ENCODE peak calls at places on chromosomes 2 and 18, in six cellular contexts. Z is smooth muscle cell of the brain vasculature; X is naive thymus-derived CD4-positive, alpha-beta T cell; I is renal cortical epithelial cell; D is Right ventricle myocardium superior; P is T1000. E is an unnamed sample.

GRCh38 chr2:240238786-240239185 is 98.3 kb upstream of the OTOS start:
- DNase-seq in Z (no peak), X (no peak), I (no peak), D (no peak), P (no peak), E (no peak)

GRCh38 chr2:38076710-38077430 is 919 bp upstream of the CYP1B1 start:
- DNase-seq in Z (no peak), X (no peak), I (peak), D (peak), P (peak), E (peak)

GRCh38 chr2:50564781-50565180 is 467.2 kb downstream of the NRXN1 start:
- DNase-seq in Z (no peak), X (no peak), I (no peak), D (no peak), P (no peak), E (no peak)

GRCh38 chr2:120306091-120306490 is 39.8 kb upstream of the INHBB start:
- DNase-seq in Z (no peak), X (no peak), I (no peak), D (no peak), P (no peak), E (no peak)

GRCh38 chr2:174892546-174892945 is 112.6 kb downstream of the CHN1 start:
- DNase-seq in Z (no peak), X (no peak), I (no peak), D (no peak), P (no peak), E (no peak)

GRCh38 chr2:100852999-100853908 is 33.3 kb downstream of the NPAS2 start:
- DNase-seq in Z (no peak), X (no peak), I (peak), D (no peak), P (no peak), E (no peak)

GRCh38 chr18:46253498-46253897 is 149.3 kb downstream of the HAUS1 start:
- DNase-seq in Z (no peak), X (no peak), I (peak), D (no peak), P (no peak), E (peak)

GRCh38 chr2:86350751-86351150 is 13.3 kb upstream of the REEP1 start:
- DNase-seq in Z (no peak), X (no peak), I (no peak), D (no peak), P (no peak), E (no peak)

GRCh38 chr18:33201509-33201926 is 239.0 kb downstream of the CCDC178 start:
- DNase-seq in Z (peak), X (no peak), I (peak), D (no peak), P (no peak), E (no peak)

GRCh38 chr2:84393829-84394228 is 65.3 kb downstream of the SUCLG1 start:
- DNase-seq in Z (no peak), X (no peak), I (peak), D (no peak), P (no peak), E (peak)

GRCh38 chr2:215598376-215598975 is 162.6 kb upstream of the FN1 start:
- DNase-seq in Z (no peak), X (no peak), I (peak), D (no peak), P (no peak), E (no peak)

GRCh38 chr18:27838230-27838629 is 338.7 kb downstream of the CDH2 start:
- DNase-seq in Z (no peak), X (no peak), I (no peak), D (no peak), P (no peak), E (no peak)

GRCh38 chr2:151007365-151007764 is 254.3 kb downstream of the RBM43 start:
- DNase-seq in Z (no peak), X (no peak), I (peak), D (peak), P (no peak), E (no peak)

GRCh38 chr2:128386066-128386465 is 67.4 kb upstream of the HS6ST1 start:
- DNase-seq in Z (no peak), X (no peak), I (no peak), D (no peak), P (no peak), E (no peak)

GRCh38 chr2:191869178-191869577 is 22.3 kb upstream of the CAVIN2 start:
- DNase-seq in Z (no peak), X (no peak), I (peak), D (no peak), P (no peak), E (no peak)

GRCh38 chr2:102502576-102502975 is 29.6 kb downstream of the SLC9A4 start:
- DNase-seq in Z (no peak), X (no peak), I (no peak), D (no peak), P (no peak), E (no peak)

E was measured in SJSA1.